ENCODE peak calls at places on chromosomes 11 and 22, in four cellular contexts. C, T, W and A are unnamed samples.

GRCh38 chr22:18023509-18024275 is 669 bp downstream of the MICAL3 start:
- DNase-seq in W (peak), T (peak), C (peak), A (peak)

GRCh38 chr11:57779275-57779674 is 17.7 kb downstream of the CTNND1 start:
- DNase-seq in W (peak), T (no peak), C (no peak), A (no peak)

GRCh38 chr11:122020902-122021301 is 95.1 kb downstream of the BLID start:
- DNase-seq in T (no peak), C (no peak), W (no peak), A (no peak)

GRCh38 chr22:20577549-20577975 is 70.2 kb downstream of the MED15 start:
- DNase-seq in W (no peak), T (no peak), C (peak), A (no peak)

GRCh38 chr11:65593518-65594414 is 1.8 kb downstream of the KCNK7 start:
- DNase-seq in T (no peak), C (no peak), W (peak), A (no peak)

GRCh38 chr11:35009941-35010337 is 93.5 kb downstream of the PDHX start:
- DNase-seq in C (no peak), T (no peak), W (no peak), A (no peak)

GRCh38 chr11:46845440-46845739 is 690 bp downstream of the CKAP5 start:
- DNase-seq in T (no peak), C (no peak), W (no peak), A (no peak)

GRCh38 chr11:102592634-102593581 is 32.2 kb downstream of the MMP20 start:
- DNase-seq in T (no peak), W (no peak), C (no peak), A (no peak)

GRCh38 chr11:32643526-32643925 is 59.9 kb downstream of the EIF3M start:
- DNase-seq in T (no peak), C (no peak), W (no peak), A (no peak)

GRCh38 chr11:61609000-61609969 is 28.4 kb upstream of the SYT7 start:
- DNase-seq in T (no peak), C (no peak), W (no peak), A (no peak)

GRCh38 chr11:1208361-1209261 is 14.3 kb upstream of the MUC5B start:
- DNase-seq in T (peak), W (peak), C (peak), A (no peak)

GRCh38 chr22:23692598-23693291 is 1.9 kb downstream of the RGL4 start:
- DNase-seq in T (no peak), C (no peak), W (no peak), A (no peak)

GRCh38 chr22:23689414-23689813 is 1.4 kb upstream of the RGL4 start:
- DNase-seq in C (no peak), T (no peak), W (no peak), A (no peak)

GRCh38 chr22:23690713-23691112 is at the start of gene RGL4:
- DNase-seq in T (no peak), C (no peak), W (no peak), A (no peak)

GRCh38 chr22:23693979-23694680 is 3.3 kb downstream of the RGL4 start:
- DNase-seq in C (no peak), T (no peak), W (no peak), A (no peak)

DNA sequence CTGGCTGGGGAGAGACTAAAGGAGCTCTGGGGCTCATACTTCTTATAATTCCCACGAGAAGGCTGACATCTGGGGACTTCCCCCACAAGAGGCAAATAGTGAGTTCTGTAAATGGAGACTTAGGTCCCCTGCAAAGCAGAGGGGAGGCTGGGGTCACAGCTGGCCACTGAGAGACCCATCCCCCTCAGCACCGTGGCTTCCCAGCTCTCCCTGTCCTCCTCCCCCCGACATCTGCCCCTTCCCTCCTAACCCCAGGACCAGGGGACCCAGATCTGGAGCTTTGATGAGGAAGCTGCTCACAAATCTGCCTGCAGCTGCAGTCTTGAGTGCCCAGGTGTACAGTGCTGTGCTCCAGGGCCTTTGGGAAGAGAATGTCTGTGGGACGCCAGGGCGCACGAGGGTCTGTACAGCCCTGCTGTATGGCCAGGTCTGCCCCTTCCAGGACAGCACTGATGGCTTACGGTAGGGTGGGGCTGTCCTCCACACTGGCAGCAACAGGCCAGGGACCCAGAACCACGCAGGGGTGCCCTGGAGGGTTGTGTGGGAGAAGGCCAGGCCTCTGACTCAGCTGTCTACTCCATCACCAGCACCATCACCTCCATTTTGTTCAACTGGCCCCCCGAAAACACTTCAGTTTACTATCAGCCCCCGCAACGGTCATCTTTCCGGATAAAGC is 1.1 kb downstream of the RGL4 start:
- DNase-seq in T (no peak), W (no peak), C (no peak), A (no peak)
- H3K4me3 ChIP-seq in T (no peak), W (no peak), C (no peak), A (no peak)

GRCh38 chr22:40094449-40094848 is 83.3 kb upstream of the TNRC6B start:
- DNase-seq in T (no peak), C (no peak), W (no peak), A (no peak)
- TF ChIP-seq CTCF in T (no peak), C (no peak), W (no peak), A (no peak)

GRCh38 chr11:111445586-111445985 is 66.5 kb upstream of the POU2AF1 start:
- DNase-seq in T (no peak), C (no peak), W (no peak), A (no peak)

GRCh38 chr11:111443032-111443431 is 64.0 kb upstream of the POU2AF1 start:
- DNase-seq in T (no peak), W (no peak), C (no peak), A (no peak)

GRCh38 chr11:111446404-111447152 is 65.6 kb downstream of the BTG4 start:
- DNase-seq in T (peak), W (peak), C (peak), A (no peak)

GRCh38 chr11:111443640-111444039 is 64.6 kb upstream of the POU2AF1 start:
- DNase-seq in W (no peak), C (no peak), T (no peak), A (no peak)

GRCh38 chr11:111444040-111444439 is 65.0 kb upstream of the POU2AF1 start:
- DNase-seq in T (no peak), C (no peak), W (no peak), A (no peak)
- H3K4me3 ChIP-seq in T (no peak), C (no peak), W (no peak), A (no peak)

GRCh38 chr11:86632499-86633269 is 39.7 kb downstream of the ME3 start:
- DNase-seq in T (no peak), C (no peak), W (no peak), A (peak)
- TF ChIP-seq CTCF in T (peak), C (peak), W (no peak), A (peak)